ENCODE peak calls at places on chromosomes 4 and X, in six cellular contexts. D, J, S, N, A and W are unnamed samples.

GRCh38 chrX:46686003-46686645 is 72.8 kb downstream of the SLC9A7 start:
- DNase-seq in N (peak), A (peak), S (peak), D (no peak), J (no peak), W (no peak)

GRCh38 chr4:102483120-102483519 is 18.0 kb upstream of the NFKB1 start:
- DNase-seq in D (no peak), S (no peak), N (no peak), J (no peak), A (no peak), W (no peak)

GRCh38 chrX:27598312-27598711 is 8.2 kb downstream of the DCAF8L2 start:
- DNase-seq in S (no peak), J (no peak), A (peak), D (no peak), N (no peak), W (no peak)

GRCh38 chrX:150465326-150465725 is 102.2 kb downstream of the MAMLD1 start:
- DNase-seq in J (no peak), S (no peak), D (no peak), N (no peak), A (no peak), W (no peak)

GRCh38 chr4:103720661-103721060 is 876 bp upstream of the TACR3 start:
- DNase-seq in D (no peak), A (no peak), J (no peak), N (no peak), S (no peak), W (no peak)

GRCh38 chrX:26958261-26958660 is 504.9 kb downstream of the PPP4R3C start:
- DNase-seq in D (no peak), A (no peak), S (no peak), N (no peak), J (no peak), W (no peak)

GRCh38 chr4:33086351-33086900 is 2366.3 kb downstream of the PCDH7 start:
- DNase-seq in N (no peak), A (no peak), J (no peak), S (no peak), D (no peak), W (no peak)

GRCh38 chr4:61210186-61210939 is 10.2 kb downstream of the ADGRL3 start:
- DNase-seq in S (peak), D (no peak), A (no peak), N (peak), J (no peak), W (no peak)

GRCh38 chr4:155428128-155428527 is 51.4 kb upstream of the MAP9 start:
- DNase-seq in N (no peak), J (no peak), S (no peak), A (no peak), D (no peak), W (no peak)

GRCh38 chr4:156201050-156201449 is 247.4 kb upstream of the CTSO start:
- DNase-seq in D (no peak), J (no peak), A (no peak), S (no peak), N (no peak), W (no peak)

GRCh38 chrX:12360991-12361598 is 222.8 kb downstream of the FRMPD4 start:
- DNase-seq in D (peak), N (peak), J (no peak), S (peak), A (no peak), W (no peak)

GRCh38 chr4:24840826-24841587 is 45.6 kb downstream of the SOD3 start:
- DNase-seq in N (peak), J (no peak), S (peak), D (no peak), A (no peak), W (no peak)

GRCh38 chr4:125322363-125322730 is 7.6 kb downstream of the FAT4 start:
- DNase-seq in S (peak), N (peak), A (peak), D (no peak), J (no peak), W (no peak)

GRCh38 chrX:31260351-31260750 is 188.5 kb upstream of the FTHL17 start:
- DNase-seq in N (peak), A (peak), J (no peak), S (no peak), D (no peak), W (no peak)

GRCh38 chrX:154396948-154397887 is 959 bp upstream of the RPL10 start:
- DNase-seq in D (no peak), A (no peak), S (peak), N (peak), J (peak), W (no peak)

GRCh38 chr4:53885668-53886067 is 178.7 kb downstream of the CHIC2 start:
- DNase-seq in A (no peak), D (no peak), S (no peak), N (no peak), J (peak), W (no peak)

GRCh38 chr4:42357325-42357724 is 40.0 kb upstream of the SHISA3 start:
- DNase-seq in N (no peak), A (no peak), S (no peak), D (no peak), J (no peak), W (no peak)

GRCh38 chrX:23626651-23627050 is 40.6 kb upstream of the PRDX4 start:
- DNase-seq in A (no peak), D (no peak), J (no peak), S (no peak), N (no peak), W (no peak)
- H3K4me3 ChIP-seq in A (no peak), D (no peak), J (no peak), S (no peak), N (no peak), W (no peak)

GRCh38 chrX:20594985-20595384 is 328.3 kb upstream of the RPS6KA3 start:
- DNase-seq in J (no peak), A (no peak), S (peak), N (peak), D (no peak), W (no peak)
- TF ChIP-seq CTCF in J (peak), A (peak), S (peak), N (peak), D (no peak), W (no peak)

GRCh38 chr4:19844436-19844835 is 407.3 kb upstream of the SLIT2 start:
- DNase-seq in S (no peak), A (peak), N (no peak), J (peak), D (no peak), W (no peak)

GRCh38 chr4:19838858-19839257 is 412.8 kb upstream of the SLIT2 start:
- DNase-seq in S (peak), J (no peak), A (no peak), D (no peak), N (no peak), W (no peak)

GRCh38 chr4:19842471-19842870 is 409.2 kb upstream of the SLIT2 start:
- DNase-seq in D (no peak), N (no peak), A (no peak), J (no peak), S (no peak), W (no peak)
- H3K4me3 ChIP-seq in D (no peak), N (no peak), A (no peak), J (no peak), S (no peak), W (no peak)

GRCh38 chrX:48474127-48474526 is 1.9 kb upstream of the FTSJ1 start:
- DNase-seq in D (no peak), A (no peak), J (no peak), S (peak), N (peak), W (no peak)
- TF ChIP-seq CTCF in D (peak), A (peak), J (no peak), S (peak), N (peak), W (peak)

GRCh38 chrX:63784902-63785692 is at the start of gene ARHGEF9:
- DNase-seq in S (no peak), D (no peak), A (no peak), N (no peak), J (peak), W (no peak)
- H3K4me3 ChIP-seq in S (no peak), D (peak), A (peak), N (no peak), J (peak), W (peak)

GRCh38 chr4:96352051-96352517 is 512.2 kb downstream of the PDHA2 start:
- DNase-seq in S (peak), N (peak), J (no peak), D (no peak), A (peak), W (no peak)
- TF ChIP-seq CTCF in S (peak), N (peak), J (peak), D (no peak), A (peak), W (no peak)

GRCh38 chr4:140567722-140568121 is 1.0 kb downstream of the UCP1 start:
- DNase-seq in N (peak), J (no peak), D (no peak), A (no peak), S (no peak), W (no peak)
- H3K4me3 ChIP-seq in N (no peak), J (peak), D (no peak), A (peak), S (no peak), W (no peak)

DNA sequence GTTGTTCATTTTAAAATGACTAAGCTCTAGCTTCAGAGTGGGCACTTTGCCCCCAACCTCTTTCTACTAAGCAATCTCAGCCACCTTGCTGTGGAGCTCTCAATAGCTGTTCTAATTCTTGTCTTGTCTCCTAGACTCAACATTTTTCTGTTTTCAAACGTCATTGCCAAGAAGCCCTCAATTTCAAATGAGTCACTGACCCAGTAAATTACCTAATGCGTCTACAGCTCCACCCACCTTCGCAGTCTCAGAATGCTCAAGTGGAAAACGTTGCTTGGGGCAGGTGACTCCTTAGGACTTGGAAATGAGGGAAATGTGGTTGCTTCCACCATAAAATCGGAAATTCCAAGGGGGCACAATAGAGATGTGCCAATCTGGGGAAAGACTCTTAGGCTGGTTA is 59.0 kb downstream of the ING2 start:
- DNase-seq in A (no peak), J (no peak), N (peak), S (peak), D (peak), W (no peak)
- TF ChIP-seq CTCF in A (no peak), J (no peak), N (no peak), S (no peak), D (no peak), W (no peak)